ENCODE peak calls at places on chromosomes 2 and 18, in ten cellular contexts. One of them, this sample, is unnamed.

GRCh38 chr18:75227535-75227934 is 16.9 kb downstream of the TSHZ1 start:
- DNase-seq in sigmoid colon: no peak
- DNase-seq in SK-N-DZ: no peak
- DNase-seq in G401: no peak
- DNase-seq in left lung: no peak
- DNase-seq in glutamatergic neuron: no peak
- DNase-seq in Panc1: no peak
- DNase-seq in fibroblast of the aortic adventitia: no peak
- DNase-seq in stimulated activated naive CD8-positive, alpha-beta T cell treated with anti-CD3 and anti-CD28 coated beads, Interleukin-15, Interleukin-2, amounts not matched to agents 100 U/mL and 50 U/mL, for 24 hours: no peak
- DNase-seq in activated naive CD4-positive, alpha-beta T cell treated with anti-CD3 and anti-CD28 coated beads, Interleukin-2, amount 50 U/mL, for 16 hours: no peak
- DNase-seq in this sample: no peak

GRCh38 chr2:2950403-2950952 is 427.1 kb downstream of the EIPR1 start:
- DNase-seq in sigmoid colon: no peak
- DNase-seq in SK-N-DZ: no peak
- DNase-seq in G401: no peak
- DNase-seq in left lung: no peak
- DNase-seq in glutamatergic neuron: no peak
- DNase-seq in Panc1: no peak
- DNase-seq in fibroblast of the aortic adventitia: no peak
- DNase-seq in stimulated activated naive CD8-positive, alpha-beta T cell treated with anti-CD3 and anti-CD28 coated beads, Interleukin-15, Interleukin-2, amounts not matched to agents 100 U/mL and 50 U/mL, for 24 hours: no peak
- DNase-seq in activated naive CD4-positive, alpha-beta T cell treated with anti-CD3 and anti-CD28 coated beads, Interleukin-2, amount 50 U/mL, for 16 hours: no peak
- DNase-seq in this sample: no peak

GRCh38 chr2:197847666-197848401 is 43.4 kb downstream of the PLCL1 start:
- DNase-seq in sigmoid colon: no peak
- DNase-seq in SK-N-DZ: no peak
- DNase-seq in G401: no peak
- DNase-seq in left lung: no peak
- DNase-seq in glutamatergic neuron: no peak
- DNase-seq in Panc1: no peak
- DNase-seq in fibroblast of the aortic adventitia: no peak
- DNase-seq in stimulated activated naive CD8-positive, alpha-beta T cell treated with anti-CD3 and anti-CD28 coated beads, Interleukin-15, Interleukin-2, amounts not matched to agents 100 U/mL and 50 U/mL, for 24 hours: no peak
- DNase-seq in activated naive CD4-positive, alpha-beta T cell treated with anti-CD3 and anti-CD28 coated beads, Interleukin-2, amount 50 U/mL, for 16 hours: no peak
- DNase-seq in this sample: no peak

GRCh38 chr2:238910751-238911351 is 63.0 kb downstream of the TWIST2 start:
- DNase-seq in sigmoid colon: peak
- DNase-seq in SK-N-DZ: no peak
- DNase-seq in G401: peak
- DNase-seq in left lung: peak
- DNase-seq in glutamatergic neuron: no peak
- DNase-seq in Panc1: no peak
- DNase-seq in fibroblast of the aortic adventitia: no peak
- DNase-seq in stimulated activated naive CD8-positive, alpha-beta T cell treated with anti-CD3 and anti-CD28 coated beads, Interleukin-15, Interleukin-2, amounts not matched to agents 100 U/mL and 50 U/mL, for 24 hours: no peak
- DNase-seq in activated naive CD4-positive, alpha-beta T cell treated with anti-CD3 and anti-CD28 coated beads, Interleukin-2, amount 50 U/mL, for 16 hours: no peak
- DNase-seq in this sample: no peak

GRCh38 chr2:120778244-120778643 is 42.6 kb downstream of the GLI2 start:
- DNase-seq in sigmoid colon: no peak
- DNase-seq in SK-N-DZ: no peak
- DNase-seq in G401: no peak
- DNase-seq in left lung: peak
- DNase-seq in glutamatergic neuron: no peak
- DNase-seq in Panc1: no peak
- DNase-seq in fibroblast of the aortic adventitia: peak
- DNase-seq in stimulated activated naive CD8-positive, alpha-beta T cell treated with anti-CD3 and anti-CD28 coated beads, Interleukin-15, Interleukin-2, amounts not matched to agents 100 U/mL and 50 U/mL, for 24 hours: no peak
- DNase-seq in activated naive CD4-positive, alpha-beta T cell treated with anti-CD3 and anti-CD28 coated beads, Interleukin-2, amount 50 U/mL, for 16 hours: no peak
- DNase-seq in this sample: no peak

GRCh38 chr2:240341064-240341463 is 94.4 kb upstream of the GPC1 start:
- DNase-seq in sigmoid colon: no peak
- DNase-seq in SK-N-DZ: no peak
- DNase-seq in G401: peak
- DNase-seq in left lung: peak
- DNase-seq in glutamatergic neuron: no peak
- DNase-seq in Panc1: no peak
- DNase-seq in fibroblast of the aortic adventitia: no peak
- DNase-seq in stimulated activated naive CD8-positive, alpha-beta T cell treated with anti-CD3 and anti-CD28 coated beads, Interleukin-15, Interleukin-2, amounts not matched to agents 100 U/mL and 50 U/mL, for 24 hours: no peak
- DNase-seq in activated naive CD4-positive, alpha-beta T cell treated with anti-CD3 and anti-CD28 coated beads, Interleukin-2, amount 50 U/mL, for 16 hours: no peak
- DNase-seq in this sample: peak

GRCh38 chr2:222627764-222628163 is 28.1 kb downstream of the FARSB start:
- DNase-seq in sigmoid colon: no peak
- DNase-seq in SK-N-DZ: no peak
- DNase-seq in G401: no peak
- DNase-seq in left lung: no peak
- DNase-seq in glutamatergic neuron: no peak
- DNase-seq in Panc1: no peak
- DNase-seq in fibroblast of the aortic adventitia: no peak
- DNase-seq in stimulated activated naive CD8-positive, alpha-beta T cell treated with anti-CD3 and anti-CD28 coated beads, Interleukin-15, Interleukin-2, amounts not matched to agents 100 U/mL and 50 U/mL, for 24 hours: no peak
- DNase-seq in activated naive CD4-positive, alpha-beta T cell treated with anti-CD3 and anti-CD28 coated beads, Interleukin-2, amount 50 U/mL, for 16 hours: no peak
- DNase-seq in this sample: no peak

GRCh38 chr2:130756041-130756720 is 841 bp downstream of the AMER3 start:
- DNase-seq in sigmoid colon: no peak
- DNase-seq in SK-N-DZ: peak
- DNase-seq in G401: peak
- DNase-seq in left lung: peak
- DNase-seq in glutamatergic neuron: peak
- DNase-seq in Panc1: no peak
- DNase-seq in fibroblast of the aortic adventitia: peak
- DNase-seq in stimulated activated naive CD8-positive, alpha-beta T cell treated with anti-CD3 and anti-CD28 coated beads, Interleukin-15, Interleukin-2, amounts not matched to agents 100 U/mL and 50 U/mL, for 24 hours: peak
- DNase-seq in activated naive CD4-positive, alpha-beta T cell treated with anti-CD3 and anti-CD28 coated beads, Interleukin-2, amount 50 U/mL, for 16 hours: no peak
- DNase-seq in this sample: no peak

GRCh38 chr18:65762556-65762955 is 11.7 kb downstream of the CDH7 start:
- DNase-seq in sigmoid colon: no peak
- DNase-seq in SK-N-DZ: no peak
- DNase-seq in G401: peak
- DNase-seq in left lung: no peak
- DNase-seq in glutamatergic neuron: no peak
- DNase-seq in Panc1: no peak
- DNase-seq in fibroblast of the aortic adventitia: no peak
- DNase-seq in stimulated activated naive CD8-positive, alpha-beta T cell treated with anti-CD3 and anti-CD28 coated beads, Interleukin-15, Interleukin-2, amounts not matched to agents 100 U/mL and 50 U/mL, for 24 hours: no peak
- DNase-seq in activated naive CD4-positive, alpha-beta T cell treated with anti-CD3 and anti-CD28 coated beads, Interleukin-2, amount 50 U/mL, for 16 hours: no peak
- DNase-seq in this sample: peak

GRCh38 chr2:238528953-238529781 is 102.4 kb downstream of the ASB1 start:
- DNase-seq in sigmoid colon: no peak
- DNase-seq in SK-N-DZ: no peak
- DNase-seq in G401: no peak
- DNase-seq in left lung: no peak
- DNase-seq in glutamatergic neuron: no peak
- DNase-seq in Panc1: peak
- DNase-seq in fibroblast of the aortic adventitia: peak
- DNase-seq in stimulated activated naive CD8-positive, alpha-beta T cell treated with anti-CD3 and anti-CD28 coated beads, Interleukin-15, Interleukin-2, amounts not matched to agents 100 U/mL and 50 U/mL, for 24 hours: no peak
- DNase-seq in activated naive CD4-positive, alpha-beta T cell treated with anti-CD3 and anti-CD28 coated beads, Interleukin-2, amount 50 U/mL, for 16 hours: no peak
- DNase-seq in this sample: no peak

GRCh38 chr18:36665952-36666351 is 162.8 kb downstream of the TPGS2 start:
- DNase-seq in sigmoid colon: no peak
- DNase-seq in SK-N-DZ: no peak
- DNase-seq in G401: no peak
- DNase-seq in left lung: no peak
- DNase-seq in glutamatergic neuron: no peak
- DNase-seq in Panc1: no peak
- DNase-seq in fibroblast of the aortic adventitia: no peak
- DNase-seq in stimulated activated naive CD8-positive, alpha-beta T cell treated with anti-CD3 and anti-CD28 coated beads, Interleukin-15, Interleukin-2, amounts not matched to agents 100 U/mL and 50 U/mL, for 24 hours: no peak
- DNase-seq in activated naive CD4-positive, alpha-beta T cell treated with anti-CD3 and anti-CD28 coated beads, Interleukin-2, amount 50 U/mL, for 16 hours: no peak
- DNase-seq in this sample: no peak

GRCh38 chr2:119223521-119224390 is at the start of gene STEAP3:
- DNase-seq in sigmoid colon: peak
- DNase-seq in SK-N-DZ: peak
- DNase-seq in G401: peak
- DNase-seq in left lung: peak
- DNase-seq in glutamatergic neuron: peak
- DNase-seq in Panc1: no peak
- DNase-seq in fibroblast of the aortic adventitia: peak
- DNase-seq in stimulated activated naive CD8-positive, alpha-beta T cell treated with anti-CD3 and anti-CD28 coated beads, Interleukin-15, Interleukin-2, amounts not matched to agents 100 U/mL and 50 U/mL, for 24 hours: peak
- DNase-seq in activated naive CD4-positive, alpha-beta T cell treated with anti-CD3 and anti-CD28 coated beads, Interleukin-2, amount 50 U/mL, for 16 hours: no peak
- DNase-seq in this sample: peak

GRCh38 chr18:22630980-22631379 is 213.3 kb upstream of the CTAGE1 start:
- DNase-seq in sigmoid colon: no peak
- DNase-seq in SK-N-DZ: no peak
- DNase-seq in G401: no peak
- DNase-seq in left lung: no peak
- DNase-seq in glutamatergic neuron: no peak
- DNase-seq in Panc1: no peak
- DNase-seq in fibroblast of the aortic adventitia: no peak
- DNase-seq in stimulated activated naive CD8-positive, alpha-beta T cell treated with anti-CD3 and anti-CD28 coated beads, Interleukin-15, Interleukin-2, amounts not matched to agents 100 U/mL and 50 U/mL, for 24 hours: no peak
- DNase-seq in activated naive CD4-positive, alpha-beta T cell treated with anti-CD3 and anti-CD28 coated beads, Interleukin-2, amount 50 U/mL, for 16 hours: no peak
- DNase-seq in this sample: no peak

GRCh38 chr2:54574107-54574859 is 118.2 kb downstream of the SPTBN1 start:
- DNase-seq in sigmoid colon: no peak
- DNase-seq in SK-N-DZ: peak
- DNase-seq in G401: no peak
- DNase-seq in left lung: no peak
- DNase-seq in glutamatergic neuron: no peak
- DNase-seq in Panc1: no peak
- DNase-seq in fibroblast of the aortic adventitia: peak
- DNase-seq in stimulated activated naive CD8-positive, alpha-beta T cell treated with anti-CD3 and anti-CD28 coated beads, Interleukin-15, Interleukin-2, amounts not matched to agents 100 U/mL and 50 U/mL, for 24 hours: peak
- DNase-seq in activated naive CD4-positive, alpha-beta T cell treated with anti-CD3 and anti-CD28 coated beads, Interleukin-2, amount 50 U/mL, for 16 hours: no peak
- DNase-seq in this sample: no peak

GRCh38 chr18:56256659-56257058 is 381.7 kb downstream of the TXNL1 start:
- DNase-seq in sigmoid colon: no peak
- DNase-seq in SK-N-DZ: no peak
- DNase-seq in G401: no peak
- DNase-seq in left lung: no peak
- DNase-seq in glutamatergic neuron: no peak
- DNase-seq in Panc1: no peak
- DNase-seq in fibroblast of the aortic adventitia: no peak
- DNase-seq in stimulated activated naive CD8-positive, alpha-beta T cell treated with anti-CD3 and anti-CD28 coated beads, Interleukin-15, Interleukin-2, amounts not matched to agents 100 U/mL and 50 U/mL, for 24 hours: no peak
- DNase-seq in activated naive CD4-positive, alpha-beta T cell treated with anti-CD3 and anti-CD28 coated beads, Interleukin-2, amount 50 U/mL, for 16 hours: no peak
- DNase-seq in this sample: no peak

GRCh38 chr2:241764272-241765241 is 12.1 kb upstream of the GAL3ST2 start:
- DNase-seq in sigmoid colon: peak
- DNase-seq in SK-N-DZ: no peak
- DNase-seq in G401: no peak
- DNase-seq in left lung: no peak
- DNase-seq in glutamatergic neuron: peak
- DNase-seq in Panc1: no peak
- DNase-seq in fibroblast of the aortic adventitia: peak
- DNase-seq in stimulated activated naive CD8-positive, alpha-beta T cell treated with anti-CD3 and anti-CD28 coated beads, Interleukin-15, Interleukin-2, amounts not matched to agents 100 U/mL and 50 U/mL, for 24 hours: no peak
- DNase-seq in activated naive CD4-positive, alpha-beta T cell treated with anti-CD3 and anti-CD28 coated beads, Interleukin-2, amount 50 U/mL, for 16 hours: no peak
- DNase-seq in this sample: no peak

GRCh38 chr18:55529581-55529980 is 58.4 kb downstream of the TCF4 start:
- DNase-seq in sigmoid colon: no peak
- DNase-seq in SK-N-DZ: no peak
- DNase-seq in G401: peak
- DNase-seq in left lung: no peak
- DNase-seq in glutamatergic neuron: no peak
- DNase-seq in Panc1: no peak
- DNase-seq in fibroblast of the aortic adventitia: no peak
- DNase-seq in stimulated activated naive CD8-positive, alpha-beta T cell treated with anti-CD3 and anti-CD28 coated beads, Interleukin-15, Interleukin-2, amounts not matched to agents 100 U/mL and 50 U/mL, for 24 hours: no peak
- DNase-seq in activated naive CD4-positive, alpha-beta T cell treated with anti-CD3 and anti-CD28 coated beads, Interleukin-2, amount 50 U/mL, for 16 hours: no peak
- DNase-seq in this sample: peak

GRCh38 chr2:149703281-149703680 is 115.7 kb upstream of the MMADHC start:
- DNase-seq in sigmoid colon: no peak
- DNase-seq in SK-N-DZ: no peak
- DNase-seq in G401: no peak
- DNase-seq in left lung: no peak
- DNase-seq in glutamatergic neuron: no peak
- DNase-seq in Panc1: no peak
- DNase-seq in fibroblast of the aortic adventitia: peak
- DNase-seq in stimulated activated naive CD8-positive, alpha-beta T cell treated with anti-CD3 and anti-CD28 coated beads, Interleukin-15, Interleukin-2, amounts not matched to agents 100 U/mL and 50 U/mL, for 24 hours: no peak
- DNase-seq in activated naive CD4-positive, alpha-beta T cell treated with anti-CD3 and anti-CD28 coated beads, Interleukin-2, amount 50 U/mL, for 16 hours: no peak
- DNase-seq in this sample: no peak

GRCh38 chr2:8445580-8445979 is 236.3 kb upstream of the ID2 start:
- DNase-seq in sigmoid colon: peak
- DNase-seq in SK-N-DZ: peak
- DNase-seq in G401: no peak
- DNase-seq in left lung: no peak
- DNase-seq in glutamatergic neuron: no peak
- DNase-seq in Panc1: no peak
- DNase-seq in fibroblast of the aortic adventitia: no peak
- DNase-seq in stimulated activated naive CD8-positive, alpha-beta T cell treated with anti-CD3 and anti-CD28 coated beads, Interleukin-15, Interleukin-2, amounts not matched to agents 100 U/mL and 50 U/mL, for 24 hours: no peak
- DNase-seq in activated naive CD4-positive, alpha-beta T cell treated with anti-CD3 and anti-CD28 coated beads, Interleukin-2, amount 50 U/mL, for 16 hours: no peak
- DNase-seq in this sample: no peak

GRCh38 chr2:164896634-164897033 is 55.0 kb upstream of the COBLL1 start:
- DNase-seq in sigmoid colon: no peak
- DNase-seq in SK-N-DZ: no peak
- DNase-seq in G401: no peak
- DNase-seq in left lung: no peak
- DNase-seq in glutamatergic neuron: no peak
- DNase-seq in Panc1: no peak
- DNase-seq in fibroblast of the aortic adventitia: peak
- DNase-seq in stimulated activated naive CD8-positive, alpha-beta T cell treated with anti-CD3 and anti-CD28 coated beads, Interleukin-15, Interleukin-2, amounts not matched to agents 100 U/mL and 50 U/mL, for 24 hours: no peak
- DNase-seq in activated naive CD4-positive, alpha-beta T cell treated with anti-CD3 and anti-CD28 coated beads, Interleukin-2, amount 50 U/mL, for 16 hours: no peak
- DNase-seq in this sample: no peak

GRCh38 chr2:235049719-235050118 is 97.9 kb downstream of the SH3BP4 start:
- DNase-seq in sigmoid colon: peak
- DNase-seq in SK-N-DZ: no peak
- DNase-seq in G401: no peak
- DNase-seq in left lung: no peak
- DNase-seq in glutamatergic neuron: no peak
- DNase-seq in Panc1: no peak
- DNase-seq in fibroblast of the aortic adventitia: no peak
- DNase-seq in stimulated activated naive CD8-positive, alpha-beta T cell treated with anti-CD3 and anti-CD28 coated beads, Interleukin-15, Interleukin-2, amounts not matched to agents 100 U/mL and 50 U/mL, for 24 hours: no peak
- DNase-seq in activated naive CD4-positive, alpha-beta T cell treated with anti-CD3 and anti-CD28 coated beads, Interleukin-2, amount 50 U/mL, for 16 hours: no peak
- DNase-seq in this sample: no peak

GRCh38 chr2:144550916-144551315 is 31.0 kb upstream of the ZEB2 start:
- DNase-seq in sigmoid colon: no peak
- DNase-seq in SK-N-DZ: no peak
- DNase-seq in G401: no peak
- DNase-seq in left lung: no peak
- DNase-seq in glutamatergic neuron: no peak
- DNase-seq in Panc1: no peak
- DNase-seq in fibroblast of the aortic adventitia: no peak
- DNase-seq in stimulated activated naive CD8-positive, alpha-beta T cell treated with anti-CD3 and anti-CD28 coated beads, Interleukin-15, Interleukin-2, amounts not matched to agents 100 U/mL and 50 U/mL, for 24 hours: no peak
- DNase-seq in activated naive CD4-positive, alpha-beta T cell treated with anti-CD3 and anti-CD28 coated beads, Interleukin-2, amount 50 U/mL, for 16 hours: no peak
- DNase-seq in this sample: no peak

GRCh38 chr2:231483398-231484329 is 19.4 kb upstream of the NCL start:
- DNase-seq in sigmoid colon: peak
- DNase-seq in SK-N-DZ: no peak
- DNase-seq in G401: no peak
- DNase-seq in left lung: peak
- DNase-seq in glutamatergic neuron: no peak
- DNase-seq in Panc1: no peak
- DNase-seq in fibroblast of the aortic adventitia: peak
- DNase-seq in stimulated activated naive CD8-positive, alpha-beta T cell treated with anti-CD3 and anti-CD28 coated beads, Interleukin-15, Interleukin-2, amounts not matched to agents 100 U/mL and 50 U/mL, for 24 hours: peak
- DNase-seq in activated naive CD4-positive, alpha-beta T cell treated with anti-CD3 and anti-CD28 coated beads, Interleukin-2, amount 50 U/mL, for 16 hours: peak
- DNase-seq in this sample: no peak

GRCh38 chr2:95158891-95159619 is 593 bp downstream of the ZNF514 start:
- DNase-seq in sigmoid colon: peak
- DNase-seq in SK-N-DZ: peak
- DNase-seq in G401: peak
- DNase-seq in left lung: peak
- DNase-seq in glutamatergic neuron: peak
- DNase-seq in Panc1: no peak
- DNase-seq in fibroblast of the aortic adventitia: peak
- DNase-seq in stimulated activated naive CD8-positive, alpha-beta T cell treated with anti-CD3 and anti-CD28 coated beads, Interleukin-15, Interleukin-2, amounts not matched to agents 100 U/mL and 50 U/mL, for 24 hours: peak
- DNase-seq in activated naive CD4-positive, alpha-beta T cell treated with anti-CD3 and anti-CD28 coated beads, Interleukin-2, amount 50 U/mL, for 16 hours: no peak
- DNase-seq in this sample: peak

GRCh38 chr2:46171996-46172546 is 125.1 kb upstream of the EPAS1 start:
- DNase-seq in sigmoid colon: no peak
- DNase-seq in SK-N-DZ: no peak
- DNase-seq in G401: peak
- DNase-seq in left lung: no peak
- DNase-seq in glutamatergic neuron: no peak
- DNase-seq in Panc1: no peak
- DNase-seq in fibroblast of the aortic adventitia: no peak
- DNase-seq in stimulated activated naive CD8-positive, alpha-beta T cell treated with anti-CD3 and anti-CD28 coated beads, Interleukin-15, Interleukin-2, amounts not matched to agents 100 U/mL and 50 U/mL, for 24 hours: no peak
- DNase-seq in activated naive CD4-positive, alpha-beta T cell treated with anti-CD3 and anti-CD28 coated beads, Interleukin-2, amount 50 U/mL, for 16 hours: no peak
- DNase-seq in this sample: peak

GRCh38 chr2:3433339-3433699 is 53.8 kb downstream of the TRAPPC12 start:
- DNase-seq in sigmoid colon: no peak
- DNase-seq in SK-N-DZ: no peak
- DNase-seq in G401: no peak
- DNase-seq in left lung: no peak
- DNase-seq in glutamatergic neuron: no peak
- DNase-seq in Panc1: no peak
- DNase-seq in fibroblast of the aortic adventitia: no peak
- DNase-seq in stimulated activated naive CD8-positive, alpha-beta T cell treated with anti-CD3 and anti-CD28 coated beads, Interleukin-15, Interleukin-2, amounts not matched to agents 100 U/mL and 50 U/mL, for 24 hours: no peak
- DNase-seq in activated naive CD4-positive, alpha-beta T cell treated with anti-CD3 and anti-CD28 coated beads, Interleukin-2, amount 50 U/mL, for 16 hours: no peak
- DNase-seq in this sample: no peak